ENCODE peak calls at places on chromosomes 7 and 10, in six cellular contexts. L, D, J, A, N and U are unnamed samples.

GRCh38 chr7:45196374-45196773 is 38.8 kb downstream of the RAMP3 start:
- DNase-seq in L (no peak), D (no peak), J (no peak), A (no peak), N (peak; percentile 9), U (no peak)

GRCh38 chr7:137642467-137642866 is 204.3 kb downstream of the DGKI start:
- DNase-seq in L (no peak), D (no peak), J (no peak), A (no peak), N (no peak), U (no peak)

GRCh38 chr10:42769653-42770052 is 12.9 kb upstream of the BMS1 start:
- DNase-seq in L (no peak), D (peak; percentile 49), J (no peak), A (no peak), N (no peak), U (no peak)

GRCh38 chr7:37683263-37684120 is at the start of gene GPR141:
- DNase-seq in L (peak; percentile 3), D (no peak), J (no peak), A (no peak), N (peak; percentile 93), U (no peak)

GRCh38 chr10:4068255-4069028 is 283.4 kb upstream of the KLF6 start:
- DNase-seq in L (no peak), D (no peak), J (no peak), A (no peak), N (no peak), U (no peak)

GRCh38 chr7:47786557-47787248 is 161.6 kb downstream of the PKD1L1 start:
- DNase-seq in L (peak; percentile 57), D (no peak), J (peak; percentile 97), A (peak; percentile 91), N (no peak), U (peak; percentile 25)

GRCh38 chr10:51063659-51064535 is 10.4 kb upstream of the PRKG1 start:
- DNase-seq in L (no peak), D (no peak), J (peak; percentile 7), A (peak; percentile 15), N (no peak), U (no peak)

GRCh38 chr10:13270877-13271551 is 28.9 kb downstream of the PHYH start:
- DNase-seq in L (no peak), D (peak; percentile 20), J (no peak), A (peak; percentile 19), N (no peak), U (no peak)

GRCh38 chr10:49385939-49386922 is 9.7 kb downstream of the DRGX start:
- DNase-seq in L (no peak), D (no peak), J (no peak), A (no peak), N (no peak), U (no peak)

GRCh38 chr10:13100349-13101294 is 659 bp downstream of the OPTN start:
- DNase-seq in L (no peak), D (no peak), J (peak; percentile 15), A (no peak), N (no peak), U (peak; percentile 31)

GRCh38 chr10:116809528-116810500 is 39.5 kb upstream of the ENO4 start:
- DNase-seq in L (no peak), D (peak; percentile 38), J (peak; percentile 12), A (peak; percentile 31), N (no peak), U (peak; percentile 75)

GRCh38 chr7:26190417-26190869 is 10.1 kb downstream of the HNRNPA2B1 start:
- DNase-seq in L (no peak), D (no peak), J (no peak), A (no peak), N (no peak), U (no peak)

GRCh38 chr10:85648279-85648754 is 718.3 kb downstream of the GRID1 start:
- DNase-seq in L (no peak), D (no peak), J (no peak), A (no peak), N (no peak), U (no peak)
- TF ChIP-seq ATF3 in L (no peak), D (no peak), J (no peak), A (no peak), N (no peak), U (no peak)

DNA sequence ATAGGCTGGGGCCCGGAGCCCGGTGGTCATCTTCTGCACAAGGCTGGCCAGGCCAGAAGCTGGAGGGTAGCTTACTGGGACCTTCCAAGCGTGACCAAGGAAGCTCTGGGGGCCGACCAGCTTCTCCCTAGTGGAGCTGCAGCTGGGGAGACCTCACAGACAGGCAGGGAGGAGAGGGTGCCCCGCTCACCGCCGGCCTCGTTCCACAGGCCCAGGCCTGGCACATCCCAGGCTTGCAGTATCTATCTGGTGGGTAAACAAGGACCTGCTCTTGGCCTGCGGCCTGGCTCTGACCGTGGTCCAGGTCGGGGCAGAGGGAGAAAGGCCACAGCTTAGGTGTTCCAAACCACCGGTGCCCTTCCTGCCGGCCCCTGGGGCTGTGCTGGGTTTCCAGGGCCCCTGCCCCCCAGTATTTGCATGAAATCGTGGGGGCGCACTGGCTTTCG is 1.6 kb upstream of the ELFN1 start:
- DNase-seq in L (no peak), D (no peak), J (no peak), A (no peak), N (no peak), U (no peak)
- TF ChIP-seq ATF3 in L (no peak), D (no peak), J (no peak), A (no peak), N (no peak), U (no peak)

GRCh38 chr10:61994404-61995031 is 93.0 kb downstream of the ARID5B start:
- DNase-seq in L (no peak), D (no peak), J (no peak), A (no peak), N (no peak), U (no peak)

GRCh38 chr10:61995093-61995492 is 93.6 kb downstream of the ARID5B start:
- DNase-seq in L (no peak), D (no peak), J (no peak), A (no peak), N (no peak), U (no peak)

GRCh38 chr10:61992059-61992460 is 90.6 kb downstream of the ARID5B start:
- DNase-seq in L (no peak), D (no peak), J (no peak), A (no peak), N (no peak), U (no peak)

GRCh38 chr10:61993676-61994401 is 92.3 kb downstream of the ARID5B start:
- DNase-seq in L (no peak), D (no peak), J (no peak), A (no peak), N (no peak), U (no peak)

GRCh38 chr10:61992683-61993629 is 91.5 kb downstream of the ARID5B start:
- DNase-seq in L (no peak), D (no peak), J (no peak), A (no peak), N (peak; percentile 42), U (no peak)
- TF ChIP-seq ATF3 in L (no peak), D (no peak), J (no peak), A (no peak), N (no peak), U (no peak)

GRCh38 chr7:12674861-12675260 is 12.6 kb upstream of the ARL4A start:
- DNase-seq in L (no peak), D (peak; percentile 32), J (peak; percentile 84), A (no peak), N (no peak), U (no peak)
- TF ChIP-seq ATF3 in L (no peak), D (no peak), J (no peak), A (no peak), N (no peak), U (no peak)

GRCh38 chr7:115007751-115008150 is 85.9 kb downstream of the MDFIC start:
- DNase-seq in L (no peak), D (no peak), J (no peak), A (no peak), N (no peak), U (no peak)

GRCh38 chr7:115005942-115006341 is 84.0 kb downstream of the MDFIC start:
- DNase-seq in L (peak; percentile 69), D (no peak), J (peak; percentile 33), A (no peak), N (no peak), U (peak; percentile 61)

GRCh38 chr7:115008465-115009114 is 86.7 kb downstream of the MDFIC start:
- DNase-seq in L (no peak), D (no peak), J (no peak), A (no peak), N (no peak), U (no peak)

GRCh38 chr7:115005241-115005640 is 83.3 kb downstream of the MDFIC start:
- DNase-seq in L (no peak), D (no peak), J (no peak), A (no peak), N (no peak), U (no peak)

GRCh38 chr7:115004121-115004520 is 82.2 kb downstream of the MDFIC start:
- DNase-seq in L (no peak), D (no peak), J (no peak), A (no peak), N (no peak), U (no peak)
- TF ChIP-seq ATF3 in L (no peak), D (no peak), J (no peak), A (no peak), N (no peak), U (no peak)

DNA sequence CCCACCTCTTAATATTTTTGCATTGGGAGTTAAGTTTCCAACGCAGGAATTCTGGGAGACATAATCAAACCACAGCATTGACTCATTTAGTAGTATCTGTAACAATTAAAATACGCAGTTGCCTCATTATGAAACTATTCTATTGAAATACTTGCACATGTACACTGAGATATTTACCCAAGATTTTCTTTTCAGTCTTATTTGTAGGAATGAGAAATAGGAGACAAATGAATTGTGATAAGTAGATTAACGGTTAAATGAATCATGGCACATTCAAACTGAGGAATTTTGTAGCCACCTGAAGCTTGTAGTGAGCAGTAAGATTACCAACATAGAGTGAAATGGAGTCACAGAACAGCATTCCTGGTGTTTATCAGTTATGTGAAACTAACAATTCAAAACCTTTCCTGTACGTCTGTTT is 18.1 kb downstream of the RP9 start:
- DNase-seq in L (no peak), D (no peak), J (no peak), A (no peak), N (no peak), U (no peak)
- TF ChIP-seq ATF3 in L (no peak), D (no peak), J (no peak), A (no peak), N (no peak), U (no peak)